ENCODE peak calls at places on chromosome X, in nine cellular contexts. Q, C, L, U, W, R, Y, D and I are unnamed samples.

GRCh38 chrX:41338422-41338821 is 4.5 kb downstream of the DDX3X start:
- DNase-seq in Q (no peak), C (no peak), L (peak; percentile 35), U (no peak), W (no peak), R (no peak), Y (no peak), D (no peak), I (no peak)

GRCh38 chrX:36898301-36898700 is 109.9 kb upstream of the FAM47C start:
- DNase-seq in Q (peak; percentile 1), C (peak; percentile 32), L (peak; percentile 0), U (no peak), W (no peak), R (peak; percentile 5), Y (no peak), D (no peak), I (no peak)

GRCh38 chrX:2676794-2677675 is 14.1 kb upstream of the CD99 start:
- DNase-seq in Q (no peak), C (no peak), L (peak; percentile 51), U (no peak), W (no peak), R (no peak), Y (no peak), D (no peak), I (no peak)

GRCh38 chrX:23749129-23749528 is 6.1 kb upstream of the ACOT9 start:
- DNase-seq in Q (no peak), C (no peak), L (no peak), U (no peak), W (no peak), R (no peak), Y (no peak), D (no peak), I (no peak)

GRCh38 chrX:136768469-136769084 is 12.2 kb downstream of the ARHGEF6 start:
- DNase-seq in Q (no peak), C (no peak), L (peak; percentile 92), U (peak; percentile 43), W (no peak), R (no peak), Y (no peak), D (peak; percentile 17), I (peak; percentile 63)

GRCh38 chrX:109967151-109967550 is 35.8 kb upstream of the TMEM164 start:
- DNase-seq in Q (no peak), C (no peak), L (peak; percentile 9), U (no peak), W (no peak), R (no peak), Y (no peak), D (no peak), I (no peak)

GRCh38 chrX:19785647-19786046 is 101.8 kb downstream of the SH3KBP1 start:
- DNase-seq in Q (no peak), C (no peak), L (no peak), U (no peak), W (no peak), R (no peak), Y (no peak), D (no peak), I (no peak)

GRCh38 chrX:105701310-105702052 is 120.9 kb upstream of the NRK start:
- DNase-seq in Q (no peak), C (peak; percentile 39), L (peak; percentile 46), U (no peak), W (no peak), R (no peak), Y (no peak), D (no peak), I (no peak)

GRCh38 chrX:50978920-50979660 is 68.6 kb downstream of the BMP15 start:
- DNase-seq in Q (no peak), C (peak; percentile 52), L (no peak), U (no peak), W (no peak), R (no peak), Y (no peak), D (no peak), I (peak; percentile 72)